ENCODE peak calls at places on chromosomes 7 and 10, in four cellular contexts. B is stomach, W is transverse colon, Y is A549. M is an unnamed sample.

GRCh38 chr7:102439963-102440795 is 6.8 kb downstream of the ORAI2 start:
- DNase-seq in Y (peak), B (no peak), W (no peak), M (no peak)

GRCh38 chr7:100486753-100487446 is 3.2 kb downstream of the NYAP1 start:
- DNase-seq in B (no peak), W (no peak), Y (no peak), M (no peak)

GRCh38 chr7:102044984-102045673 is 227.7 kb downstream of the CUX1 start:
- DNase-seq in B (peak), W (no peak), Y (no peak), M (peak)

GRCh38 chr10:33722067-33722466 is 387.6 kb upstream of the NRP1 start:
- DNase-seq in W (no peak), B (no peak), Y (no peak), M (no peak)

GRCh38 chr10:18333616-18334015 is 193.4 kb downstream of the CACNB2 start:
- DNase-seq in Y (no peak), W (no peak), B (no peak), M (no peak)

GRCh38 chr7:29884399-29885272 is 78.3 kb downstream of the WIPF3 start:
- DNase-seq in Y (no peak), W (peak), B (peak), M (no peak)

GRCh38 chr7:157584420-157584819 is 247.6 kb downstream of the DNAJB6 start:
- DNase-seq in Y (no peak), W (no peak), B (no peak), M (no peak)

GRCh38 chr7:105131890-105132289 is 117.9 kb downstream of the KMT2E start:
- DNase-seq in Y (no peak), W (no peak), B (no peak), M (no peak)

GRCh38 chr10:75651452-75651851 is 220.0 kb downstream of the LRMDA start:
- DNase-seq in Y (no peak), W (peak), B (no peak), M (no peak)

GRCh38 chr7:41912851-41913580 is 210.1 kb upstream of the INHBA start:
- DNase-seq in B (no peak), Y (no peak), W (no peak), M (no peak)

GRCh38 chr10:58157076-58157766 is 110.5 kb downstream of the IPMK start:
- DNase-seq in B (peak), Y (no peak), W (no peak), M (no peak)

GRCh38 chr7:47035522-47035921 is 546.4 kb downstream of the TNS3 start:
- DNase-seq in Y (no peak), W (no peak), B (no peak), M (no peak)

GRCh38 chr7:105126436-105126975 is 112.5 kb downstream of the KMT2E start:
- DNase-seq in B (no peak), W (no peak), Y (no peak), M (no peak)

GRCh38 chr7:29839302-29839701 is 33.0 kb downstream of the WIPF3 start:
- DNase-seq in Y (peak), W (peak), B (no peak), M (no peak)

GRCh38 chr10:80526742-80527141 is 11.0 kb upstream of the SH2D4B start:
- DNase-seq in W (no peak), B (no peak), Y (no peak), M (no peak)

GRCh38 chr7:8284606-8285005 is 22.6 kb upstream of the ICA1 start:
- DNase-seq in W (peak), Y (no peak), B (peak), M (no peak)

GRCh38 chr7:95817846-95818245 is 45.5 kb downstream of the DYNC1I1 start:
- DNase-seq in W (no peak), B (no peak), Y (no peak), M (no peak)

GRCh38 chr7:137328389-137329120 is 15.0 kb downstream of the PTN start:
- DNase-seq in W (no peak), Y (no peak), B (no peak), M (no peak)

DNA sequence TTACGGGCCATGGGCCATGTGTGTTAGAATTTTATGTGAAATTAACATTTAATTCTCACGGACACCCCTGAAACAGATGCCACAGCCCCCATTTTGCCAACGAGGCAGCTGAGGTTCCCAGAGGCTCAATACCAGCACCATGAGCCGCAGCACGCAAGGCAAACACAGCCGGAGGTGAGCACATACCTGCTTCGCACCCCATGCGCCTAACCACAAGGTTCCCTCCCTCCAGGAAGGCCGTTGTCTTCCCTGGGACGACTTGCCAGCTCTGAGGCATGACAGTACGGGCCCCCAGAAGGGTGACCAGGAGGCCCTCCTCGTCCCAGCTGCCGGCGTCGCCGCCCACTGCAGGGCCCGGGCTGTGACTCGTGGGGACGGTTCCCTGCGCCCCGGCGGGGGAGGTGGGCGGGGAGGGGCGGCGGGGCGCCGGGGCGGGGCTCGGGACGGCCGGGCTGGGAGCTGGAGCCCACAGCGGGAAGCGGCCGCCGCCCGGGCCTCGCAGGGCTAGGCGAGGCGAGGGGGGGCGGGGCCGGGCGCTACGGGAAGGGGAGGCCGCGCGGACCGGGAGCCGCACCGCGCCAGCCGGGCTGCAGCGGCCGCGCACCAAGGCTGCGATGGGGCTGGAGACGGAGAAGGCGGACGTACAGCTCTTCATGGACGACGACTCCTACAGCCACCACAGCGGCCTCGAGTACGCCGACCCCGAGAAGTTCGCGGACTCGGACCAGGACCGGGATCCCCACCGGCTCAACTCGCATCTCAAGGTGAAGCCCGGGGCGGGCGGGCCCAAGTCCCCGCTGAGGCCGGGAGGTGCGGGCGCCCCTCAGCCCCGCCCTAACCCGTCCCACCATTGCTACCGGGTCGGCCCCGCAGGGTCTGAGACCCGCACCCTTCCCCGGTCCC is at the start of gene CAV2:
- DNase-seq in W (peak), B (peak), Y (peak), M (peak)
- TF ChIP-seq EP300 in W (no peak), B (no peak), Y (no peak), M (no peak)

DNA sequence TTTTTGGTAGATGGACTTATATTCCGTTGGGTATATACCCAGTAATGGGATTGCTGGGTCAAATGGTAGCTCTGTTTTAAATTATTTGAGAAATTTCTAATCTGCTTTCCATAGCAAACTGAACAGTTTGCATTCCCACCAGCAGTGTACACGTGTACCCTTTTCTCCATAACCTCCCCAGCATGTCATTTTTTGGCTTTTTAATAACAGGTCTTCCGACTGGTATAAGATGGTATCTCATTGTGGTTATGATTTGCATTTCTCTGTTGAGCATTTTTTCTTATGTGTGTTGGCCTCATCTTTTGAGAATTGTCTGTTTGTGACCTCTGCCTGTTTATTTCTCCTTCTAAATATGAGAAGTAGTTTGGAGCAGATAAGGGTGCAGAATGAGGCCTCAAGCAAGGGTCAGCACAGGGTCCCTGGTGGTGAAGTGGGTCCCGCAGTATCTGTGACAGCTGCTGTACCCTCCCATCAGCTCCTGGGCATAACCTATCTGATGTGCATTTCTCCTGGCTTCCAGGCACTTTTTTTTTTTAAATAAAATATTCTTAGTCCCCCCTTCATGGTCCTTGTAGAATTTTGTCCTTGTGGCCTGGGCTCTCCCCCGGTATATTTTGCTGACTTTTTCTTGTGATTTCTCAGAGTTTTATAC is 73.5 kb downstream of the PROSER2 start:
- DNase-seq in W (no peak), B (no peak), Y (no peak), M (no peak)
- TF ChIP-seq EP300 in W (no peak), B (no peak), Y (no peak), M (no peak)

GRCh38 chr7:33724201-33724600 is 181.1 kb upstream of the BMPER start:
- DNase-seq in B (no peak), Y (no peak), W (no peak), M (no peak)

GRCh38 chr7:33720139-33720538 is 185.2 kb upstream of the BMPER start:
- DNase-seq in W (no peak), B (no peak), Y (no peak), M (no peak)

GRCh38 chr7:33721895-33722294 is 183.4 kb upstream of the BMPER start:
- DNase-seq in B (no peak), W (no peak), Y (no peak), M (no peak)

GRCh38 chr7:33720870-33721269 is 184.5 kb upstream of the BMPER start:
- DNase-seq in Y (no peak), W (no peak), B (no peak), M (no peak)

DNA sequence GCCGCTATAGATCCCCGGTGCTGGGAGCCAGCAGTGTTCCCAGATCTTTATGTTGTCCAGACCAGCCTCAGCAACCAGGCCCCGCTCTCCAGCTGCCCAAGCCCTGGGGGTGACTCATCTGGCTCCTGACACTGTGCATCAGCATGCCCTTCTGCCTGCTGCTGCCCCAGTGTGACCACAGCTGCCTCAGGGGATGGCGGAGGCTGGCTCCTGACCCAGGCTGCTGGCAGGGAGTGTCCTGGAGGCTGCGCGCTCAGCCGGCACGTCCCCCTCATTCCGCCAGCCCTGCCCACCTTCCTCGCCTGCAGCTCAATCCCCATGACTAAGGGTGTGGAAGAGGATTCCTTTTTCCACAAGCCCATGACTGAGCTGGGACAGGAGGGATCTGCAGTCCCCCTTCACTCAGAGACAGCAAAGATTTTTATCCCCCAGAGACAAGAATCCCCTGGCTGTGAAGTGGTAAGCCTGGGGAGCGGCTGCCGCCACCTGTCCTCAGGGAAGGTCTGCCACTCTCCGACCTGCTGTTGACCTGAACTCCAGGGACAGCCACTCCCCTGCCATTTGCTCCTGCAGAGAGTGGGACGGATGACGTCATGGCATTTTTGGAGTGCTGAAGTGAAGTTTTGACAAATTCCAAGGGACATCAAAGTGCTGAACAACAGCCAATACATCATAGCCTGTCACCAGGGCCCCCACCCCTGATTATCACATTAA is 182.8 kb upstream of the BMPER start:
- DNase-seq in B (no peak), W (no peak), Y (peak), M (no peak)
- TF ChIP-seq EP300 in B (no peak), W (no peak), Y (no peak), M (no peak)

GRCh38 chr7:27942711-27943110 is 202.7 kb downstream of the TAX1BP1 start:
- DNase-seq in B (no peak), Y (no peak), W (no peak), M (no peak)

GRCh38 chr7:27943261-27943660 is 203.3 kb downstream of the TAX1BP1 start:
- DNase-seq in B (no peak), Y (no peak), W (no peak), M (no peak)

GRCh38 chr7:27936244-27937102 is 196.5 kb downstream of the TAX1BP1 start:
- DNase-seq in B (no peak), Y (no peak), W (no peak), M (no peak)

GRCh38 chr7:27939893-27940292 is 199.9 kb downstream of the TAX1BP1 start:
- DNase-seq in B (no peak), W (no peak), Y (no peak), M (no peak)

GRCh38 chr7:27940341-27940740 is 200.4 kb downstream of the TAX1BP1 start:
- DNase-seq in W (no peak), Y (no peak), B (no peak), M (no peak)
- TF ChIP-seq EP300 in W (no peak), Y (no peak), B (no peak), M (no peak)

GRCh38 chr7:40760293-40760964 is 625.6 kb downstream of the SUGCT start:
- DNase-seq in Y (no peak), W (no peak), B (no peak), M (no peak)

GRCh38 chr7:40753455-40753854 is 618.6 kb downstream of the SUGCT start:
- DNase-seq in B (no peak), W (no peak), Y (no peak), M (no peak)

GRCh38 chr7:40757097-40757496 is 622.3 kb downstream of the SUGCT start:
- DNase-seq in Y (no peak), B (no peak), W (no peak), M (no peak)

GRCh38 chr7:40758590-40758989 is 623.8 kb downstream of the SUGCT start:
- DNase-seq in Y (no peak), W (no peak), B (no peak), M (no peak)

GRCh38 chr7:40755438-40755837 is 620.6 kb downstream of the SUGCT start:
- DNase-seq in W (no peak), B (no peak), Y (no peak), M (no peak)
- TF ChIP-seq EP300 in W (no peak), B (no peak), Y (no peak), M (no peak)

DNA sequence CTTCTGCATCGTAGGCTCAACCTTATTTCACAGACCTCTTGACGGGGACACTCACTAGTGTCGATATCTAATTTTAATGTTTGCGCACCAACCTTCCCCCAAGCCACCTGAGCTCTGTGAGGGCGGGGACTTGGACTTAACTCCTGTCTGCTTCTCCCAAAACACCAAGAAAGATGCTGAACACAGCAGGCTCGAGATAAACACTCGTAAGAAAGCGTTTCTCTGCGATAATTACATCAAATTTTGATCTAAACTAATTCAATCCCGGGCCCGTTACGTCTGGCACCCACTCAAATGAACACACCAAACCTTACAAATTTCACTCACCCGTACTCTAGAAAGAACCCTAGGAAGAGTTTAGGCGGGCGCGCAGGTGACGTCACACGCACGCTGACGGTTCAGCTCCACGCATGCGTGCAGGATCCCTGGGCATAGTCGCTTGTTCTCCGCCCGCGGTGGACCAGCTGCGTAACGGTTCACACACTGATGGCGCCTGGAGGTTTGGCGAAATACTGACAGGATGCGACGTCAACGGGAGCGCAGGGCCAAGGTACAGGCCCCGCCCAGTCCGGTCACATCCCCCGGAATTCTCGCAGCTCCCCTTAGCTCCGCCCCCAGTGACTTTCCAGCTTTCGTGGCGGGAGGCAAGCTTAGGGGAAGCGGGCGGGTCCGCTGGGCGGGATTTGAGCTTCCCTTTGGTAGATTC is at the start of gene POT1:
- DNase-seq in Y (peak), W (peak), B (peak), M (peak)
- TF ChIP-seq EP300 in Y (no peak), W (no peak), B (no peak), M (peak)

GRCh38 chr10:78408011-78408410 is 374.3 kb downstream of the RPS24 start:
- DNase-seq in W (no peak), B (no peak), Y (no peak), M (no peak)
- TF ChIP-seq EP300 in W (no peak), B (no peak), Y (no peak), M (no peak)

GRCh38 chr10:122348512-122348911 is 26.0 kb upstream of the PLEKHA1 start:
- DNase-seq in B (no peak), W (no peak), Y (no peak), M (no peak)
- TF ChIP-seq EP300 in B (no peak), W (no peak), Y (no peak), M (no peak)

DNA sequence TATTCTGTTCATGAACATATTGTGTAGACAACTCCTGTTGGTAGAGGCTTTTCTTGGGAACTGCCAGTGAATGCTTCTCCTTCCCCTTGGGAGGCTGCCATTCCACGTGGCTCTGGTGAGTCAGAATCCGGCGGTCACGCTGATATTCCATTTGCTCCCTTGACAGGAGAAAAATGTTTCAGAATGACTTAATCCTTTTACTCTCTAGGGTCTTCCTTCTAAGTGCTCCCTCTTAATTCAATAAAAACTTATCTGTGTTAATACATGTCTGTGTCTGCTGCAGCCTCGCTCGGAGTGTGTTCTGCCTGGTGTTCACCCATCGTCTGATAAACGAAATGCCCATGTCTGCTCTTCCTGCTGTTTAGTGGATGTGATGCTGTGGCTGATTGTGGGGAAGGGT is 278.6 kb downstream of the ARHGAP12 start:
- DNase-seq in Y (no peak), W (peak), B (no peak), M (peak)
- TF ChIP-seq EP300 in Y (no peak), W (no peak), B (no peak), M (peak)

GRCh38 chr7:139230774-139231512 is at the start of gene UBN2:
- DNase-seq in W (peak), Y (peak), B (peak), M (peak)
- TF ChIP-seq EP300 in W (no peak), Y (no peak), B (no peak), M (peak)